ENCODE peak calls at places on chromosomes 16 and 17, in four cellular contexts. X is heart right ventricle, O is GM13977, L is pancreas. C is an unnamed sample.

GRCh38 chr16:81505011-81505660 is 60.5 kb downstream of the CMIP start:
- DNase-seq in X (no peak), O (peak; percentile 60), L (no peak), C (no peak)

GRCh38 chr17:17129466-17129865 is 76.7 kb downstream of the PLD6 start:
- DNase-seq in X (no peak), O (no peak), L (no peak), C (no peak)

GRCh38 chr17:32546031-32546444 is 59.2 kb downstream of the CDK5R1 start:
- DNase-seq in X (no peak), O (no peak), L (no peak), C (no peak)

GRCh38 chr17:5788266-5788900 is 204.1 kb upstream of the NLRP1 start:
- DNase-seq in X (no peak), O (no peak), L (no peak), C (no peak)

GRCh38 chr16:84618428-84619102 is 687 bp upstream of the COTL1 start:
- DNase-seq in X (no peak), O (no peak), L (peak; percentile 38), C (no peak)

GRCh38 chr16:11604783-11605563 is 18.3 kb upstream of the LITAF start:
- DNase-seq in X (peak; percentile 57), O (no peak), L (no peak), C (no peak)

GRCh38 chr17:60535382-60536279 is 9.6 kb upstream of the APPBP2 start:
- DNase-seq in X (no peak), O (no peak), L (no peak), C (no peak)

GRCh38 chr17:59498421-59499307 is 66.7 kb upstream of the DHX40 start:
- DNase-seq in X (no peak), O (no peak), L (no peak), C (no peak)

GRCh38 chr17:19022747-19023146 is 18.2 kb upstream of the FAM83G start:
- DNase-seq in X (no peak), O (no peak), L (no peak), C (no peak)

GRCh38 chr17:9052921-9053320 is 31.6 kb downstream of the NTN1 start:
- DNase-seq in X (no peak), O (no peak), L (no peak), C (no peak)

GRCh38 chr16:35908942-35909341 is 2449.5 kb downstream of the TP53TG3F start:
- DNase-seq in X (no peak), O (no peak), L (no peak), C (no peak)

GRCh38 chr17:32319548-32319905 is 22.4 kb downstream of the C17orf75 start:
- DNase-seq in X (peak; percentile 76), O (peak; percentile 86), L (peak; percentile 55), C (peak; percentile 85)

GRCh38 chr16:67013823-67014640 is 14.9 kb upstream of the CBFB start:
- DNase-seq in X (peak; percentile 90), O (peak; percentile 71), L (peak; percentile 61), C (peak; percentile 64)

GRCh38 chr16:84526794-84527485 is 22.5 kb upstream of the MEAK7 start:
- DNase-seq in X (peak; percentile 41), O (no peak), L (no peak), C (no peak)

GRCh38 chr16:81745704-81746558 is 33.2 kb upstream of the PLCG2 start:
- DNase-seq in X (peak; percentile 71), O (peak; percentile 80), L (peak; percentile 53), C (peak; percentile 68)

DNA sequence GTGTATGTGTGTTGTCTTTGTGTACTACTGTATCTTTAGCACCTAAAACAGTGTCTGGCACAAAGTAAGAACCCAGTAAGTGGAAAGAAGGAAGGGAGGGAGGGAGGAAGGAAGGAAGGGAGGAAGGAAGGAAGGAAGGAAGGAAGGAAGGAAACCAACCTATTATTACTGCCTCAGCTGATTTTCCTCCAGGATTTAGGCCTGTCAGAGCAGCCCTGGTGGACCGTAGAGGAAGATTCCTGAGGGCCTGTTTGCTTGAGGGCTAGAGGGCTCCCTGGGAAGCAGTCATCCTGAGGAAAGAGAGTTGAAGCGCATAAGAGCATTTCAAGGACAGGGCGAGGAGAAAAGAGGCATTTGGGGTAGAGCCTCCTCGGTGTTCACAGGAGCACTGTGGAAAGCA is 61.5 kb downstream of the WSB1 start:
- DNase-seq in X (no peak), O (no peak), L (no peak), C (no peak)
- TF ChIP-seq CTCF in X (no peak), O (no peak), L (no peak), C (no peak)

DNA sequence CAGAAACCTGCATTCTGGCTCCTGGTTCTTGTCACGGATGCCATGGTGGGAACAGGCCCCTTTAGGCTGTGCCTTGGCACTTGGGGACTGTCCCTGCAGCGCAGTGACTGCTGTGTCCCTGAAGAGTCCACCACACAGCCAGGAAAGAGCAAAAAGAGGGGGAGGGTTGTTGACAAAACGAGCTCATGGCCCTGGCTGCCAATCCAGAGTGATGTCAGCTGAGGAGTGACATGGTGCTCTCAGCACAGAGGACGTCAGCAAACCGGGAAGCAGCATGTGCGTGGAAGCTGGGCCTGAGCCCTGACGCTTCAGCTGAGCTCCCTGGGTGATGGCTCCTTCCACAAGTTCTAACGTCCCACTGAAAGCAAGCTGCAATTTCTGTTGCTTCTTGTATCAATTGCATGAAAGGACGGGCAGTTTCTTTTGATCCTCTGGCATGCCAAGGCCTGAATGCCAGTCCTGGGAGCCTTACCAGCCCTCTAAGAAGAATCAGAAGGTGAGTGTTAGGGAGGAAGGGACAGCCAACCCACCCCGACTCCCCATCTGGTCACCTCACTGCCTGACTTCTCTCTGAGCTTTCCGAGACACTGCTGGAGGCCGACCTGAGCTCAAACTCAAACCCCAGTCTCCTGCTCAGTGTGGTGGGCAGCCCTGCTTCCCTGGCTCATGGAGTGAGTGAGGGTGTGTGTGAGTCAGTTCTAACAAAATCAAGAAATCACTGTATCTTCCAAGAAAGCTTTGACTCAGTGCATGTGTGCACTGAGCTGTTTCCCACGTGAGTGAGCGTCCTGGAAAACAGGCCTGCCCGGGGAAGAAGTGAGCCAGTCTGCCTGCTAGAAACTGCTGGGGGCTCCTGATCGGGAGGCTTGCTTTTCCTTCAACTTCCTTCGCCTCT is 14.7 kb upstream of the WNT3 start:
- DNase-seq in X (no peak), O (no peak), L (peak; percentile 21), C (no peak)
- TF ChIP-seq CTCF in X (no peak), O (no peak), L (no peak), C (no peak)

GRCh38 chr17:13619462-13619861 is 17.7 kb upstream of the HS3ST3A1 start:
- DNase-seq in X (no peak), O (no peak), L (no peak), C (no peak)
- TF ChIP-seq CTCF in X (no peak), O (no peak), L (no peak), C (no peak)

GRCh38 chr16:50610331-50611262 is 62.4 kb downstream of the NKD1 start:
- DNase-seq in X (no peak), O (no peak), L (no peak), C (no peak)
- TF ChIP-seq CTCF in X (no peak), O (no peak), L (no peak), C (no peak)

GRCh38 chr17:14300628-14301278 is at the start of gene HS3ST3B1:
- DNase-seq in X (peak; percentile 98), O (peak; percentile 86), L (peak; percentile 98), C (peak; percentile 81)

GRCh38 chr17:14302421-14303099 is 1.7 kb downstream of the HS3ST3B1 start:
- DNase-seq in X (peak; percentile 89), O (peak; percentile 89), L (peak; percentile 78), C (peak; percentile 78)

GRCh38 chr17:14301761-14302401 is 1.0 kb downstream of the HS3ST3B1 start:
- DNase-seq in X (peak; percentile 47), O (peak; percentile 54), L (no peak), C (peak; percentile 60)

GRCh38 chr17:14299261-14300093 is 1.4 kb upstream of the HS3ST3B1 start:
- DNase-seq in X (peak; percentile 40), O (no peak), L (peak; percentile 6), C (peak; percentile 37)

GRCh38 chr17:14301279-14301760 is 439 bp downstream of the HS3ST3B1 start:
- DNase-seq in X (no peak), O (peak; percentile 57), L (no peak), C (no peak)
- TF ChIP-seq CTCF in X (peak; percentile 14), O (no peak), L (no peak), C (no peak)

DNA sequence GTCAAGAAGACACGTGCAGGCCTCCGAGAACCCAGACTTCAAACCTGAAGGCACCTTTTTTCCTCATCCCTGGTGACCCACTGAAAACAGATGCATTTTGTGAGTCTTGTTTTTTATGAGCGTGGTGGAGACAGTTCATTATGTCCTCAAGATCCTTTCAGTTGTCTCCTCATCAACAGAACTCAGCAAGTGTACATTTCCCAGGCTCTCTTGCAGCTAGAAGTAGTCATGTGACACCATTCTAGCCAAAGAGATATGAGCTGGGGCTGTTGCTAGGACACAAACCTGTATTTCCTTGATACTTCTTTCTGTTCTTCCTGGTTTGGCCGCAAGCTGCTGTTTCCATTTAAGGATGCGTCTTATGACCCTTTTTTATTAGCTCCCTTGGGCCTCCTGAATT is 135.7 kb upstream of the FOXF1 start:
- DNase-seq in X (no peak), O (no peak), L (no peak), C (no peak)
- TF ChIP-seq CTCF in X (no peak), O (no peak), L (no peak), C (no peak)

DNA sequence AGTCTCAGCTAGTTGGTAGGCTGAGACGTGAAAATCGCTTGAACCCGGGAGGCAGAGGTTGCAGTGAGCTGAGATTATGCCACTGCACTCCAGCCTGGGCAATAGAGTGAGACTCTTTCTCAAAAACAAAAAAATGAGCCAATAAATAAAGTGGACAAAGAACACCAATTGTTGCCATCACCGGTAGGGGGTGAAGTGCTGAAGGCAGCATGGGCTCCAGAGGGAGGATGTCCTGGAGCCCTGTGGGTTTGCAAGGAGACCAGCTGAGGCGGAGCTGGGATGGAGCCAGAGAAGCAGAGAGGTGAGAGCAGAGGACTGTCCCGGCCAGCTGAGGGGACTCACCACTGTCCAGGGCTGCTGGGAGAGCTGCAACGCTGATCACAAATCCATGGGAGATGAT is 13.8 kb downstream of the CHST6 start:
- DNase-seq in X (no peak), O (no peak), L (no peak), C (no peak)
- TF ChIP-seq CTCF in X (no peak), O (no peak), L (no peak), C (no peak)

GRCh38 chr17:13415877-13416416 is 185.8 kb downstream of the HS3ST3A1 start:
- DNase-seq in X (peak; percentile 35), O (no peak), L (peak; percentile 7), C (no peak)
- TF ChIP-seq CTCF in X (no peak), O (no peak), L (no peak), C (no peak)

GRCh38 chr17:48030531-48030930 is 7.1 kb downstream of the COPZ2 start:
- DNase-seq in X (no peak), O (no peak), L (no peak), C (no peak)

GRCh38 chr17:48036693-48037035 is 933 bp downstream of the COPZ2 start:
- DNase-seq in X (no peak), O (no peak), L (no peak), C (no peak)

GRCh38 chr17:48027322-48027981 is 10.1 kb downstream of the COPZ2 start:
- DNase-seq in X (no peak), O (no peak), L (no peak), C (no peak)

GRCh38 chr17:48028736-48029135 is 8.9 kb downstream of the COPZ2 start:
- DNase-seq in X (no peak), O (no peak), L (no peak), C (no peak)

DNA sequence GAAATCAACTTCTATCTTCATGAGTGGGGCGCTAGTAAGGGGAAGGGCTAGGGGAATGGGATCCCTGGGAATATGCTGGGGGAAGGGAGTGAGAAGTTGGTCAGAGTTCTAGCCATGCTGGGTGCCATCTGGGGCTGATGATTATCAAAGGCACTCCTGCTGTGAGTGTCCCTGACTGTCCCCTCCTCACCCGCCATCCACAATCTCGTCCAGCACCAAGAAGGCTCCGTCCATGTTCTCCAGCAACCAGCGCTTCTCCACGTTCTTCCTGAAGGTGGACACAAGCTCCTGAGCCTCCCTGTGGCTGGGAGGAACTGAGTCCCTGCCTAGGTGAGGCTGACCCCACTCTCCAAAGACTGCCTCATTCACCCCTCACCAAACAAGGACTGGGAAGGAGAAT is 5.6 kb downstream of the COPZ2 start:
- DNase-seq in X (no peak), O (no peak), L (no peak), C (no peak)
- TF ChIP-seq CTCF in X (no peak), O (no peak), L (no peak), C (no peak)